ENCODE peak calls at places on chromosome 6, in six cellular contexts. B is EH, U is AG09309, E is tibial artery, F is ELF-1, R is HFFc6. C is an unnamed sample.

GRCh38 chr6:100176321-100176950 is 182.4 kb upstream of the MCHR2 start:
- DNase-seq in B (peak), U (peak), E (no peak), F (peak), R (peak), C (no peak)

GRCh38 chr6:41653642-41654432 is 15.6 kb downstream of the MDFI start:
- DNase-seq in B (no peak), U (no peak), E (no peak), F (no peak), R (no peak), C (no peak)

GRCh38 chr6:11650711-11651110 is 113.2 kb downstream of the TMEM170B start:
- DNase-seq in B (no peak), U (no peak), E (no peak), F (no peak), R (no peak), C (no peak)

GRCh38 chr6:47083586-47084047 is 41.5 kb upstream of the ADGRF1 start:
- DNase-seq in B (peak), U (peak), E (peak), F (peak), R (no peak), C (no peak)

GRCh38 chr6:55643868-55644267 is 64.9 kb upstream of the HMGCLL1 start:
- DNase-seq in B (no peak), U (no peak), E (no peak), F (no peak), R (no peak), C (no peak)

GRCh38 chr6:35787266-35788218 is 6.7 kb downstream of the CLPSL1 start:
- DNase-seq in B (no peak), U (no peak), E (no peak), F (no peak), R (no peak), C (no peak)

GRCh38 chr6:152309648-152310047 is 327.5 kb downstream of the SYNE1 start:
- DNase-seq in B (no peak), U (no peak), E (no peak), F (no peak), R (no peak), C (peak)

GRCh38 chr6:133001040-133001570 is 186.7 kb downstream of the RPS12 start:
- DNase-seq in B (no peak), U (no peak), E (no peak), F (no peak), R (no peak), C (no peak)

GRCh38 chr6:99241905-99242534 is 107.5 kb downstream of the FAXC start:
- DNase-seq in B (peak), U (no peak), E (no peak), F (peak), R (peak), C (peak)

GRCh38 chr6:166936079-166936787 is 20.1 kb downstream of the RNASET2 start:
- DNase-seq in B (no peak), U (no peak), E (no peak), F (no peak), R (no peak), C (no peak)

GRCh38 chr6:34243901-34244884 is 4.6 kb downstream of the SMIM29 start:
- DNase-seq in B (peak), U (peak), E (peak), F (peak), R (peak), C (no peak)

GRCh38 chr6:137763861-137764260 is 103.2 kb upstream of the TNFAIP3 start:
- DNase-seq in B (no peak), U (no peak), E (no peak), F (no peak), R (no peak), C (no peak)